ENCODE peak calls at places on chromosomes 11 and 22, in four cellular contexts. U is Calu3, T is WERI-Rb-1, Q is mammary epithelial cell. Y is an unnamed sample.

GRCh38 chr22:44030702-44031082 is 6.6 kb downstream of the PARVB start:
- DNase-seq in T (no peak), U (no peak), Q (no peak), Y (no peak)

GRCh38 chr11:71948314-71949027 is 19.6 kb downstream of the RNF121 start:
- DNase-seq in Q (no peak), T (no peak), U (no peak), Y (no peak)

GRCh38 chr11:67271548-67272284 is 5.4 kb downstream of the GRK2 start:
- DNase-seq in T (no peak), Q (no peak), U (no peak), Y (peak; percentile 43)

GRCh38 chr11:15232496-15232895 is 117.8 kb downstream of the INSC start:
- DNase-seq in U (no peak), T (no peak), Q (no peak), Y (no peak)

GRCh38 chr11:127491589-127491988 is 491.0 kb upstream of the KIRREL3 start:
- DNase-seq in U (no peak), Q (no peak), T (no peak), Y (no peak)

GRCh38 chr11:57458060-57458409 is 2.3 kb upstream of the RTN4RL2 start:
- DNase-seq in T (no peak), Q (no peak), U (no peak), Y (no peak)

GRCh38 chr22:38317237-38317994 is at the start of gene CSNK1E:
- DNase-seq in U (peak; percentile 80), T (peak; percentile 76), Q (peak; percentile 64), Y (peak; percentile 84)

GRCh38 chr22:26586556-26587325 is 3.2 kb downstream of the TPST2 start:
- DNase-seq in U (no peak), Q (no peak), T (no peak), Y (no peak)

GRCh38 chr11:62400760-62401159 is 18.1 kb upstream of the SCGB1A1 start:
- DNase-seq in T (peak; percentile 48), U (no peak), Q (no peak), Y (no peak)

GRCh38 chr11:78290293-78291176 is 101.8 kb downstream of the USP35 start:
- DNase-seq in Q (peak; percentile 73), U (peak; percentile 28), T (no peak), Y (no peak)

GRCh38 chr11:81967242-81967641 is 766.4 kb downstream of the FAM181B start:
- DNase-seq in T (no peak), U (no peak), Q (no peak), Y (no peak)

GRCh38 chr11:24391165-24391564 is 105.7 kb upstream of the LUZP2 start:
- DNase-seq in T (no peak), U (peak; percentile 3), Q (peak; percentile 52), Y (no peak)

GRCh38 chr22:30866811-30867271 is 101.7 kb downstream of the MORC2 start:
- DNase-seq in Q (no peak), U (no peak), T (no peak), Y (no peak)

GRCh38 chr22:25027052-25027525 is 74.6 kb downstream of the KIAA1671 start:
- DNase-seq in T (no peak), U (no peak), Q (no peak), Y (no peak)

GRCh38 chr11:18618341-18619025 is 15.7 kb downstream of the SPTY2D1 start:
- DNase-seq in Q (no peak), T (no peak), U (no peak), Y (no peak)

GRCh38 chr11:130103296-130103814 is 33.7 kb downstream of the APLP2 start:
- DNase-seq in Q (peak; percentile 51), T (no peak), U (no peak), Y (no peak)

GRCh38 chr11:45167283-45167682 is 20.8 kb downstream of the PRDM11 start:
- DNase-seq in Q (no peak), T (no peak), U (no peak), Y (no peak)

GRCh38 chr11:119100246-119100959 is 1.2 kb downstream of the DPAGT1 start:
- DNase-seq in T (no peak), U (peak; percentile 13), Q (peak; percentile 48), Y (no peak)

GRCh38 chr22:24146791-24147353 is 34.4 kb upstream of the SUSD2 start:
- DNase-seq in T (no peak), U (no peak), Q (no peak), Y (no peak)

GRCh38 chr22:16972311-16972710 is 35.7 kb downstream of the GAB4 start:
- DNase-seq in U (no peak), T (no peak), Q (no peak), Y (no peak)

GRCh38 chr11:75371930-75372876 is 20.7 kb upstream of the ARRB1 start:
- DNase-seq in Q (no peak), U (peak; percentile 34), T (no peak), Y (no peak)

GRCh38 chr11:70156291-70157037 is 46.6 kb upstream of the FADD start:
- DNase-seq in U (no peak), Q (peak; percentile 93), T (no peak), Y (no peak)

GRCh38 chr11:72578541-72578940 is 95.7 kb downstream of the PDE2A start:
- DNase-seq in U (no peak), T (no peak), Q (no peak), Y (no peak)

GRCh38 chr11:25602149-25602548 is 729.8 kb upstream of the ANO3 start:
- DNase-seq in T (no peak), Q (no peak), U (no peak), Y (no peak)

GRCh38 chr11:68828155-68828931 is 13.4 kb downstream of the CPT1A start:
- DNase-seq in Q (no peak), T (no peak), U (no peak), Y (no peak)

GRCh38 chr11:114412946-114413345 is 12.5 kb downstream of the RBM7 start:
- DNase-seq in Q (peak; percentile 55), T (no peak), U (no peak), Y (no peak)

GRCh38 chr11:105786766-105787165 is 176.9 kb downstream of the GRIA4 start:
- DNase-seq in T (no peak), U (no peak), Q (no peak), Y (no peak)

GRCh38 chr11:70270877-70271634 is 566 bp downstream of the PPFIA1 start:
- DNase-seq in Q (peak; percentile 53), U (peak; percentile 60), T (peak; percentile 35), Y (peak; percentile 49)

GRCh38 chr11:18472587-18472986 is 16.9 kb downstream of the LDHAL6A start:
- DNase-seq in Q (no peak), U (no peak), T (no peak), Y (no peak)

GRCh38 chr11:22467741-22468140 is 129.6 kb downstream of the SLC17A6 start:
- DNase-seq in T (no peak), Q (no peak), U (no peak), Y (no peak)

GRCh38 chr22:26621663-26622062 is at the start of gene CRYBA4:
- DNase-seq in T (no peak), U (no peak), Q (no peak), Y (no peak)

GRCh38 chr11:76672431-76673163 is 2.0 kb upstream of the LRRC32 start:
- DNase-seq in U (no peak), Q (no peak), T (no peak), Y (no peak)

GRCh38 chr11:15670520-15671070 is 555.9 kb downstream of the INSC start:
- DNase-seq in U (no peak), Q (no peak), T (no peak), Y (no peak)

GRCh38 chr22:44890416-44891292 is 119.2 kb downstream of the PHF21B start:
- DNase-seq in U (no peak), Q (no peak), T (no peak), Y (no peak)

DNA sequence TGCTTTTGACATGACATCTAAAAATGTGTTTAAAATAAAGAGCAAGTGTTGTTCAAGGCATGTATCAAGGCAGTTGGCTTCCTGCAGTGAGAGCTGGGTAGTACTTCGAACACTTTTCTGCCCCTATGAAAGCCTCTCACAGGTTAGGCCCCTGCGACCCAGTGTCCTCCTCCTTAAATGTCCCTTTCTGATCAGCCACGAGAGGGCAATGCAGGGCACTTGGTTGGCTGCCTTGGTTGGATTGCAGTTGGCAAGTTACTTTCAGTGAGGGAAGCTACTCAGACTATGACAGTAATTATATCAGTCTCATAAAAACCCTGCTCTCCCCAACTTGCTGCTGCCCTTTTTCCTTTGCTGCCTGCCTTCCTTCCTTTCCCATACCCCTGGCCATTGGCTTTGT is 743.8 kb downstream of the NTM start:
- DNase-seq in T (peak; percentile 68), U (no peak), Q (no peak), Y (peak; percentile 49)
- TF ChIP-seq CTCF in T (peak; percentile 76), U (no peak), Q (peak; percentile 68), Y (peak; percentile 46)

GRCh38 chr11:64850979-64851567 is 6.6 kb upstream of the CDC42BPG start:
- DNase-seq in U (no peak), Q (no peak), T (no peak), Y (no peak)

GRCh38 chr11:64848214-64848778 is 3.8 kb upstream of the CDC42BPG start:
- DNase-seq in Q (no peak), T (no peak), U (no peak), Y (no peak)

GRCh38 chr11:64846998-64847666 is 2.7 kb upstream of the CDC42BPG start:
- DNase-seq in U (peak; percentile 97), Q (peak; percentile 79), T (peak; percentile 96), Y (peak; percentile 97)

GRCh38 chr11:64849600-64850356 is 5.3 kb upstream of the CDC42BPG start:
- DNase-seq in Q (no peak), U (no peak), T (no peak), Y (no peak)

GRCh38 chr11:64848779-64849599 is 4.5 kb upstream of the CDC42BPG start:
- DNase-seq in T (peak; percentile 39), U (peak; percentile 76), Q (no peak), Y (no peak)
- TF ChIP-seq CTCF in T (peak; percentile 43), U (peak; percentile 18), Q (peak; percentile 19), Y (no peak)

GRCh38 chr11:128757235-128757711 is 63.4 kb downstream of the FLI1 start:
- DNase-seq in Q (peak; percentile 29), T (no peak), U (no peak), Y (no peak)

GRCh38 chr11:128747728-128748148 is 53.9 kb downstream of the FLI1 start:
- DNase-seq in U (no peak), T (no peak), Q (no peak), Y (no peak)

GRCh38 chr11:128749986-128750385 is 56.1 kb downstream of the FLI1 start:
- DNase-seq in Q (no peak), U (no peak), T (no peak), Y (no peak)

GRCh38 chr11:128756469-128756868 is 62.6 kb downstream of the FLI1 start:
- DNase-seq in Q (no peak), T (no peak), U (no peak), Y (no peak)

DNA sequence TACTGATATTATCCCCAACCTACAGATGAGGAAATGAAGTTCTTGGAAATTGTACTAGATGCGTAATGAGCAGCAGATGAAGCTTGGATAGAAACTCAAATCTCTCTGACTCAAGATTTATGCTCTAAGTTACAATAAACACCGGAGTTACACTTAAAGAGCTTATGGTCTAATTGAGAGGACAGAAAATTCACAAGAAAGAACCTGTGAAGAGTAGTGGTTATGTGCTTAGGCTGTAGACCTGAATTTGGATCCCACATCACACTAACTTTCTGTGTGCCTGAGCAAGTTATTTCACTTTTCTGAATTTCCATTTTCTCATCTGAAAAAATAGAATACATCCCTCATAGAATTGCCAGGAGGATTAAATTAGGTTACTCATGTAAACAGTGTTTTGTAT is 58.5 kb downstream of the FLI1 start:
- DNase-seq in T (no peak), U (no peak), Q (no peak), Y (no peak)
- TF ChIP-seq CTCF in T (no peak), U (no peak), Q (no peak), Y (no peak)

GRCh38 chr11:43937434-43938411 is 4.7 kb upstream of the C11orf96 start:
- DNase-seq in U (no peak), T (no peak), Q (peak; percentile 69), Y (no peak)
- TF ChIP-seq CTCF in U (no peak), T (no peak), Q (peak; percentile 2), Y (no peak)